ENCODE peak calls at places on chromosomes 4 and X, in six cellular contexts. L is spleen, V is esophagus squamous epithelium, X is prostate gland, I is HepG2, Y is ovary. M is an unnamed sample.

GRCh38 chrX:134172588-134173259 is 64.3 kb upstream of the CCDC160 start:
- DNase-seq in L (peak), I (no peak), X (peak), Y (peak), V (no peak), M (peak)

GRCh38 chr4:143335979-143336827 is 473 bp upstream of the GAB1 start:
- DNase-seq in L (peak), Y (peak), V (peak), X (peak), I (peak), M (peak)

GRCh38 chr4:68736813-68737212 is 66.4 kb upstream of the UGT2B15 start:
- DNase-seq in L (no peak), V (no peak), X (no peak), Y (no peak), I (peak), M (no peak)

GRCh38 chr4:142160509-142160908 is 524.1 kb downstream of the IL15 start:
- DNase-seq in X (no peak), V (no peak), L (no peak), I (no peak), Y (no peak), M (no peak)

GRCh38 chrX:51420610-51421009 is 75.8 kb downstream of the NUDT11 start:
- DNase-seq in X (peak), Y (no peak), L (no peak), V (no peak), I (peak), M (peak)

GRCh38 chr4:137656661-137657060 is 124.4 kb upstream of the PCDH18 start:
- DNase-seq in V (no peak), Y (no peak), I (no peak), L (no peak), X (no peak), M (no peak)

GRCh38 chrX:43750248-43750676 is 94.2 kb downstream of the MAOA start:
- DNase-seq in Y (no peak), L (no peak), X (peak), V (no peak), I (peak), M (peak)

GRCh38 chr4:95478679-95479078 is 70.1 kb downstream of the UNC5C start:
- DNase-seq in V (no peak), L (no peak), X (no peak), Y (no peak), I (no peak), M (no peak)

GRCh38 chr4:168978001-168978700 is 31.9 kb downstream of the CBR4 start:
- DNase-seq in X (no peak), V (no peak), Y (no peak), I (peak), L (no peak), M (no peak)

GRCh38 chr4:12846368-12846767 is 637.8 kb downstream of the RAB28 start:
- DNase-seq in V (no peak), L (no peak), Y (no peak), X (no peak), I (no peak), M (no peak)

GRCh38 chrX:12721042-12721441 is 70.2 kb upstream of the PRPS2 start:
- DNase-seq in Y (no peak), L (no peak), I (no peak), V (no peak), X (no peak), M (no peak)

GRCh38 chr4:114019972-114020358 is 40.5 kb upstream of the ARSJ start:
- DNase-seq in X (no peak), I (no peak), V (no peak), Y (no peak), L (no peak), M (no peak)

GRCh38 chrX:104112326-104112951 is at the start of gene ZCCHC18:
- DNase-seq in I (peak), V (no peak), X (peak), L (peak), Y (peak), M (peak)

GRCh38 chr4:22417408-22417807 is 98.5 kb downstream of the ADGRA3 start:
- DNase-seq in Y (no peak), X (no peak), V (no peak), I (no peak), L (no peak), M (no peak)

GRCh38 chrX:13220916-13221315 is 98.9 kb downstream of the ATXN3L start:
- DNase-seq in I (no peak), X (no peak), Y (no peak), V (no peak), L (no peak), M (no peak)

GRCh38 chr4:613126-613525 is 12.2 kb upstream of the PDE6B start:
- DNase-seq in X (no peak), I (no peak), Y (peak), L (peak), V (no peak), M (no peak)

GRCh38 chrX:120774611-120775010 is 101.1 kb downstream of the CT47B1 start:
- DNase-seq in Y (no peak), L (no peak), I (no peak), V (no peak), X (no peak), M (no peak)

GRCh38 chr4:14871676-14872430 is 130.4 kb upstream of the CPEB2 start:
- DNase-seq in V (no peak), L (no peak), I (peak), X (no peak), Y (no peak), M (peak)

GRCh38 chr4:168551211-168551610 is 54.4 kb downstream of the PALLD start:
- DNase-seq in V (no peak), X (no peak), L (no peak), I (no peak), Y (no peak), M (no peak)

GRCh38 chr4:164930647-164931046 is 46.8 kb downstream of the TRIM61 start:
- DNase-seq in X (no peak), L (no peak), V (no peak), Y (no peak), I (no peak), M (no peak)

GRCh38 chr4:152304220-152304619 is 231.7 kb downstream of the FBXW7 start:
- DNase-seq in X (no peak), L (no peak), V (no peak), I (no peak), Y (no peak), M (no peak)

GRCh38 chrX:109732780-109733657 is at the start of gene ACSL4:
- DNase-seq in I (peak), L (peak), V (peak), X (peak), Y (peak), M (peak)

GRCh38 chrX:110511238-110511637 is 152.6 kb downstream of the RTL9 start:
- DNase-seq in Y (no peak), I (no peak), X (no peak), L (no peak), V (no peak), M (no peak)

GRCh38 chr4:177016541-177017141 is 223.9 kb upstream of the VEGFC start:
- DNase-seq in X (no peak), L (no peak), V (no peak), I (no peak), Y (no peak), M (no peak)

GRCh38 chr4:65482410-65482809 is 187.9 kb downstream of the EPHA5 start:
- DNase-seq in X (no peak), L (no peak), Y (no peak), V (no peak), I (no peak), M (no peak)

GRCh38 chr4:180058731-180059215 is 2184.4 kb upstream of the TENM3 start:
- DNase-seq in I (no peak), V (no peak), Y (peak), X (peak), L (peak), M (no peak)
- TF ChIP-seq POLR2A in I (no peak), V (no peak), Y (no peak), X (no peak), L (no peak), M (no peak)

GRCh38 chr4:133150643-133151300 is 1.7 kb downstream of the PCDH10 start:
- DNase-seq in I (no peak), L (no peak), X (no peak), Y (peak), V (no peak), M (peak)
- TF ChIP-seq POLR2A in I (no peak), L (no peak), X (no peak), Y (no peak), V (no peak), M (no peak)

GRCh38 chrX:47233333-47234113 is 714 bp downstream of the USP11 start:
- DNase-seq in L (peak), I (peak), X (peak), V (peak), Y (peak), M (peak)
- TF ChIP-seq POLR2A in L (no peak), I (peak), X (peak), V (peak), Y (peak), M (peak)

GRCh38 chrX:154397888-154398667 is at the start of gene RPL10:
- DNase-seq in X (peak), L (peak), V (peak), I (peak), Y (peak), M (peak)
- TF ChIP-seq POLR2A in X (peak), L (peak), V (peak), I (no peak), Y (peak), M (peak)

GRCh38 chrX:150568320-150569154 is at the start of gene MTM1:
- DNase-seq in X (peak), V (peak), I (peak), Y (peak), L (peak), M (peak)
- TF ChIP-seq POLR2A in X (peak), V (peak), I (peak), Y (peak), L (peak), M (peak)

GRCh38 chr4:71783972-71784371 is at the start of gene GC:
- DNase-seq in I (no peak), L (no peak), Y (no peak), X (no peak), V (no peak), M (no peak)
- TF ChIP-seq POLR2A in I (no peak), L (no peak), Y (no peak), X (no peak), V (no peak), M (no peak)

M was measured in erythroblast.